ENCODE peak calls at places on chromosomes 2 and 18, in five cellular contexts. Y is HL-60, C is AG10803, G is progenitor cell of endocrine pancreas, E is mucosa of gallbladder. O is an unnamed sample.

GRCh38 chr2:72130671-72131360 is 16.8 kb downstream of the CYP26B1 start:
- DNase-seq in Y (no peak), C (no peak), G (no peak), E (no peak), O (peak)

GRCh38 chr2:224513991-224514390 is 71.2 kb downstream of the CUL3 start:
- DNase-seq in Y (no peak), C (peak), G (no peak), E (no peak), O (no peak)

GRCh38 chr2:109447251-109447661 is 166.5 kb downstream of the SEPTIN10 start:
- DNase-seq in Y (no peak), C (peak), G (no peak), E (no peak), O (no peak)

GRCh38 chr2:221606369-221606768 is 34.3 kb upstream of the EPHA4 start:
- DNase-seq in Y (no peak), C (no peak), G (no peak), E (no peak), O (no peak)

GRCh38 chr2:189835855-189836558 is 51.8 kb downstream of the PMS1 start:
- DNase-seq in Y (no peak), C (peak), G (no peak), E (no peak), O (no peak)

GRCh38 chr2:106536490-106536889 is 49.3 kb downstream of the CD8B2 start:
- DNase-seq in Y (no peak), C (no peak), G (no peak), E (no peak), O (no peak)

GRCh38 chr2:204655626-204656025 is 110.4 kb downstream of the PARD3B start:
- DNase-seq in Y (no peak), C (no peak), G (no peak), E (no peak), O (no peak)

GRCh38 chr2:96119389-96119751 is 3.0 kb upstream of the ADRA2B start:
- DNase-seq in Y (no peak), C (no peak), G (no peak), E (no peak), O (no peak)

GRCh38 chr18:21740724-21741510 is at the start of gene MIB1:
- DNase-seq in Y (no peak), C (no peak), G (peak), E (peak), O (peak)

GRCh38 chr2:143551946-143552655 is 422.9 kb downstream of the ARHGAP15 start:
- DNase-seq in Y (no peak), C (peak), G (no peak), E (no peak), O (no peak)

GRCh38 chr18:44185981-44186380 is 494.7 kb upstream of the SETBP1 start:
- DNase-seq in Y (no peak), C (no peak), G (no peak), E (no peak), O (no peak)

GRCh38 chr2:241808701-241809382 is at the start of gene NEU4:
- DNase-seq in Y (no peak), C (no peak), G (no peak), E (peak), O (no peak)

GRCh38 chr18:48326901-48327675 is 82.1 kb downstream of the ZBTB7C start:
- DNase-seq in Y (no peak), C (peak), G (no peak), E (no peak), O (no peak)

GRCh38 chr2:232273903-232274598 is 104.5 kb upstream of the ALPP start:
- DNase-seq in Y (no peak), C (no peak), G (no peak), E (no peak), O (no peak)

GRCh38 chr2:200585730-200586643 is at the start of gene AOX1:
- DNase-seq in Y (no peak), C (peak), G (peak), E (peak), O (peak)

GRCh38 chr2:106956879-106957278 is 70.9 kb upstream of the ST6GAL2 start:
- DNase-seq in Y (no peak), C (peak), G (no peak), E (no peak), O (no peak)

GRCh38 chr18:56351911-56352502 is 286.4 kb downstream of the TXNL1 start:
- DNase-seq in Y (no peak), C (no peak), G (no peak), E (no peak), O (no peak)

GRCh38 chr2:23293756-23294155 is 91.2 kb upstream of the KLHL29 start:
- DNase-seq in Y (no peak), C (peak), G (no peak), E (no peak), O (no peak)

GRCh38 chr2:3141696-3142095 is 235.9 kb downstream of the EIPR1 start:
- DNase-seq in Y (no peak), C (no peak), G (no peak), E (no peak), O (peak)

GRCh38 chr2:169732075-169732474 is 1.6 kb upstream of the KLHL23 start:
- DNase-seq in Y (no peak), C (no peak), G (no peak), E (no peak), O (no peak)

GRCh38 chr2:163341426-163341825 is 394.4 kb downstream of the FIGN start:
- DNase-seq in Y (no peak), C (peak), G (no peak), E (no peak), O (no peak)

GRCh38 chr2:224775638-224776037 is 59.5 kb upstream of the CCDC195 start:
- DNase-seq in Y (no peak), C (no peak), G (no peak), E (no peak), O (no peak)

GRCh38 chr2:173881466-173881865 is 83.7 kb downstream of the SP3 start:
- DNase-seq in Y (peak), C (peak), G (no peak), E (no peak), O (peak)

GRCh38 chr2:198775737-198776136 is 682.0 kb downstream of the SATB2 start:
- DNase-seq in Y (no peak), C (no peak), G (no peak), E (no peak), O (no peak)

GRCh38 chr2:236012155-236012554 is 156.0 kb downstream of the GBX2 start:
- DNase-seq in Y (no peak), C (no peak), G (no peak), E (no peak), O (no peak)

GRCh38 chr2:126893153-126893552 is 5.5 kb upstream of the TEX51 start:
- DNase-seq in Y (no peak), C (no peak), G (no peak), E (no peak), O (no peak)

GRCh38 chr2:135227386-135227785 is 175.3 kb downstream of the RAB3GAP1 start:
- DNase-seq in Y (no peak), C (peak), G (no peak), E (no peak), O (no peak)

GRCh38 chr18:32661486-32662299 is 111.1 kb downstream of the KLHL14 start:
- DNase-seq in Y (no peak), C (no peak), G (no peak), E (no peak), O (no peak)

GRCh38 chr2:44596537-44597320 is 235.0 kb downstream of the CAMKMT start:
- DNase-seq in Y (no peak), C (no peak), G (no peak), E (no peak), O (no peak)

GRCh38 chr2:231161252-231162035 is 36.6 kb upstream of the HTR2B start:
- DNase-seq in Y (no peak), C (no peak), G (no peak), E (no peak), O (no peak)

GRCh38 chr2:126358122-126358521 is 297.8 kb upstream of the GYPC start:
- DNase-seq in Y (no peak), C (no peak), G (no peak), E (no peak), O (no peak)

GRCh38 chr2:235000426-235001236 is 48.8 kb downstream of the SH3BP4 start:
- DNase-seq in Y (no peak), C (no peak), G (no peak), E (peak), O (no peak)

GRCh38 chr2:146444085-146444484 is 1400.7 kb upstream of the ACVR2A start:
- DNase-seq in Y (no peak), C (no peak), G (no peak), E (no peak), O (no peak)

GRCh38 chr2:4053769-4054493 is 350.6 kb downstream of the DCDC2C start:
- DNase-seq in Y (no peak), C (no peak), G (no peak), E (no peak), O (no peak)

GRCh38 chr2:177817300-177817699 is 255.3 kb downstream of the PDE11A start:
- DNase-seq in Y (no peak), C (no peak), G (no peak), E (no peak), O (no peak)

GRCh38 chr2:38690499-38691420 is 24.8 kb downstream of the GALM start:
- DNase-seq in Y (no peak), C (peak), G (no peak), E (no peak), O (no peak)

GRCh38 chr18:25146113-25146512 is 205.9 kb downstream of the ZNF521 start:
- DNase-seq in Y (no peak), C (no peak), G (no peak), E (no peak), O (no peak)

GRCh38 chr2:3628241-3628679 is 29.7 kb upstream of the ALLC start:
- DNase-seq in Y (no peak), C (no peak), G (no peak), E (no peak), O (no peak)

GRCh38 chr2:112001136-112001764 is 53.8 kb upstream of the TMEM87B start:
- DNase-seq in Y (peak), C (no peak), G (no peak), E (no peak), O (no peak)